ENCODE peak calls at places on chromosomes 13 and 19, in six cellular contexts. One of them, this sample, is unnamed.

GRCh38 chr13:45879666-45880065 is 28.1 kb upstream of the SIAH3 start:
- DNase-seq in IMR-90: no peak
- DNase-seq in A549: peak; percentile 25
- DNase-seq in HepG2: peak; percentile 39
- DNase-seq in K562: peak; percentile 7
- DNase-seq in GM12878: no peak
- DNase-seq in this sample: peak; percentile 46

GRCh38 chr19:33819875-33820781 is 23.5 kb downstream of the KCTD15 start:
- DNase-seq in IMR-90: peak; percentile 12
- DNase-seq in A549: peak; percentile 76
- DNase-seq in HepG2: peak; percentile 53
- DNase-seq in K562: peak; percentile 84
- DNase-seq in GM12878: no peak
- DNase-seq in this sample: no peak

GRCh38 chr19:11373166-11373884 is 1.1 kb upstream of the SWSAP1 start:
- DNase-seq in IMR-90: no peak
- DNase-seq in A549: no peak
- DNase-seq in HepG2: no peak
- DNase-seq in K562: no peak
- DNase-seq in GM12878: no peak
- DNase-seq in this sample: no peak

GRCh38 chr13:58960909-58961308 is 1202.8 kb downstream of the DIAPH3 start:
- DNase-seq in IMR-90: peak; percentile 2
- DNase-seq in A549: peak; percentile 5
- DNase-seq in HepG2: peak; percentile 9
- DNase-seq in K562: no peak
- DNase-seq in GM12878: no peak
- DNase-seq in this sample: peak; percentile 7

GRCh38 chr13:78102121-78102677 is 183.6 kb upstream of the EDNRB start:
- DNase-seq in IMR-90: peak; percentile 52
- DNase-seq in A549: peak; percentile 14
- DNase-seq in HepG2: no peak
- DNase-seq in K562: no peak
- DNase-seq in GM12878: peak; percentile 5
- DNase-seq in this sample: no peak

GRCh38 chr13:107864543-107865460 is 350.5 kb downstream of the LIG4 start:
- DNase-seq in IMR-90: peak; percentile 86
- DNase-seq in A549: peak; percentile 35
- DNase-seq in HepG2: peak; percentile 18
- DNase-seq in K562: peak; percentile 74
- DNase-seq in GM12878: no peak
- DNase-seq in this sample: no peak

GRCh38 chr13:80011448-80012212 is 329.3 kb downstream of the SPRY2 start:
- DNase-seq in IMR-90: no peak
- DNase-seq in A549: no peak
- DNase-seq in HepG2: no peak
- DNase-seq in K562: no peak
- DNase-seq in GM12878: no peak
- DNase-seq in this sample: no peak

GRCh38 chr13:76643596-76643995 is 242.6 kb downstream of the KCTD12 start:
- DNase-seq in IMR-90: no peak
- DNase-seq in A549: no peak
- DNase-seq in HepG2: no peak
- DNase-seq in K562: no peak
- DNase-seq in GM12878: no peak
- DNase-seq in this sample: no peak

GRCh38 chr13:97235549-97236206 is 13.5 kb downstream of the MBNL2 start:
- DNase-seq in IMR-90: no peak
- DNase-seq in A549: no peak
- DNase-seq in HepG2: no peak
- DNase-seq in K562: no peak
- DNase-seq in GM12878: no peak
- DNase-seq in this sample: no peak

GRCh38 chr13:40275636-40276035 is 390.8 kb downstream of the FOXO1 start:
- DNase-seq in IMR-90: no peak
- DNase-seq in A549: no peak
- DNase-seq in HepG2: no peak
- DNase-seq in K562: no peak
- DNase-seq in GM12878: no peak
- DNase-seq in this sample: no peak

GRCh38 chr19:5943623-5944022 is 29.6 kb downstream of the CAPS start:
- DNase-seq in IMR-90: peak; percentile 82
- DNase-seq in A549: no peak
- DNase-seq in HepG2: no peak
- DNase-seq in K562: no peak
- DNase-seq in GM12878: no peak
- DNase-seq in this sample: no peak

GRCh38 chr19:7191946-7192691 is 102.1 kb downstream of the INSR start:
- DNase-seq in IMR-90: no peak
- DNase-seq in A549: no peak
- DNase-seq in HepG2: no peak
- DNase-seq in K562: no peak
- DNase-seq in GM12878: no peak
- DNase-seq in this sample: no peak

GRCh38 chr19:29002336-29002735 is 210.6 kb downstream of the UQCRFS1 start:
- DNase-seq in IMR-90: no peak
- DNase-seq in A549: no peak
- DNase-seq in HepG2: no peak
- DNase-seq in K562: no peak
- DNase-seq in GM12878: no peak
- DNase-seq in this sample: no peak

GRCh38 chr19:49315111-49315510 is 9.9 kb downstream of the SLC6A16 start:
- DNase-seq in IMR-90: no peak
- DNase-seq in A549: no peak
- DNase-seq in HepG2: no peak
- DNase-seq in K562: no peak
- DNase-seq in GM12878: no peak
- DNase-seq in this sample: no peak

GRCh38 chr19:55596304-55596703 is 3.0 kb downstream of the FIZ1 start:
- DNase-seq in IMR-90: no peak
- DNase-seq in A549: no peak
- DNase-seq in HepG2: no peak
- DNase-seq in K562: no peak
- DNase-seq in GM12878: no peak
- DNase-seq in this sample: no peak

GRCh38 chr13:79051472-79051871 is 354.6 kb downstream of the RBM26 start:
- DNase-seq in IMR-90: no peak
- DNase-seq in A549: no peak
- DNase-seq in HepG2: no peak
- DNase-seq in K562: no peak
- DNase-seq in GM12878: no peak
- DNase-seq in this sample: no peak

GRCh38 chr13:42946927-42947326 is 45.1 kb downstream of the EPSTI1 start:
- DNase-seq in IMR-90: peak; percentile 25
- DNase-seq in A549: no peak
- DNase-seq in HepG2: no peak
- DNase-seq in K562: no peak
- DNase-seq in GM12878: no peak
- DNase-seq in this sample: no peak

GRCh38 chr19:40144947-40145748 is 46.1 kb upstream of the MAP3K10 start:
- DNase-seq in IMR-90: no peak
- DNase-seq in A549: peak; percentile 40
- DNase-seq in HepG2: no peak
- DNase-seq in K562: no peak
- DNase-seq in GM12878: no peak
- DNase-seq in this sample: no peak

DNA sequence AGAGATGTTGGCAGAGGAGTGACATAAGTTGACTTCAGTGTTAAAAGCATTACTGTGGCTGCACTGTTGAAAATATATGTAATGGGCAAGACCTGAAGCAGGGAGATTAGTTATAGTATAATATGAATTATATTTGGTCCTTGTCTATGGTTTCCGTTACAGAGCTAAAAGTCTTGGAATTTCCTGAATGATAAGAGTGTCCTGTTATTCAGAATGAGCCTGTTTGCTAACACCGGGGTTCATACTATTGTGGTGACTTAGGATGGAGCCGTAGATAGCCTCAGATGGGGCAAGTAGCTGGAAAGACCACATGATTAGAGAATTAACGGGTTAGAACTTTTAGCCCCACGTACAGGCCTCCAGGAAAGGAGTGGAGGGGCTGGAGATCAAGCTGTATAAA is 5.7 kb downstream of the USPL1 start:
- DNase-seq in IMR-90: no peak
- DNase-seq in A549: no peak
- DNase-seq in HepG2: no peak
- DNase-seq in K562: no peak
- DNase-seq in GM12878: no peak
- DNase-seq in this sample: no peak
- TF ChIP-seq BHLHE40 in IMR-90: no peak
- TF ChIP-seq BHLHE40 in A549: no peak
- TF ChIP-seq BHLHE40 in HepG2: no peak
- TF ChIP-seq BHLHE40 in K562: no peak
- TF ChIP-seq BHLHE40 in GM12878: no peak
- TF ChIP-seq BHLHE40 in this sample: no peak

GRCh38 chr19:2733930-2734588 is 5.8 kb downstream of the SLC39A3 start:
- DNase-seq in IMR-90: no peak
- DNase-seq in A549: no peak
- DNase-seq in HepG2: no peak
- DNase-seq in K562: no peak
- DNase-seq in GM12878: no peak
- DNase-seq in this sample: no peak

GRCh38 chr19:2735374-2735773 is 4.4 kb downstream of the SLC39A3 start:
- DNase-seq in IMR-90: no peak
- DNase-seq in A549: no peak
- DNase-seq in HepG2: no peak
- DNase-seq in K562: no peak
- DNase-seq in GM12878: no peak
- DNase-seq in this sample: no peak

GRCh38 chr19:2734589-2735288 is 5.1 kb downstream of the SLC39A3 start:
- DNase-seq in IMR-90: no peak
- DNase-seq in A549: no peak
- DNase-seq in HepG2: no peak
- DNase-seq in K562: no peak
- DNase-seq in GM12878: no peak
- DNase-seq in this sample: no peak

GRCh38 chr19:2739602-2740313 is at the start of gene SLC39A3:
- DNase-seq in IMR-90: peak; percentile 98
- DNase-seq in A549: peak; percentile 97
- DNase-seq in HepG2: peak; percentile 93
- DNase-seq in K562: peak; percentile 100
- DNase-seq in GM12878: peak; percentile 87
- DNase-seq in this sample: peak; percentile 99

GRCh38 chr19:2736550-2737190 is 3.1 kb downstream of the SLC39A3 start:
- DNase-seq in IMR-90: no peak
- DNase-seq in A549: no peak
- DNase-seq in HepG2: no peak
- DNase-seq in K562: no peak
- DNase-seq in GM12878: no peak
- DNase-seq in this sample: no peak
- TF ChIP-seq BHLHE40 in IMR-90: no peak
- TF ChIP-seq BHLHE40 in A549: no peak
- TF ChIP-seq BHLHE40 in HepG2: no peak
- TF ChIP-seq BHLHE40 in K562: no peak
- TF ChIP-seq BHLHE40 in GM12878: no peak
- TF ChIP-seq BHLHE40 in this sample: no peak

DNA sequence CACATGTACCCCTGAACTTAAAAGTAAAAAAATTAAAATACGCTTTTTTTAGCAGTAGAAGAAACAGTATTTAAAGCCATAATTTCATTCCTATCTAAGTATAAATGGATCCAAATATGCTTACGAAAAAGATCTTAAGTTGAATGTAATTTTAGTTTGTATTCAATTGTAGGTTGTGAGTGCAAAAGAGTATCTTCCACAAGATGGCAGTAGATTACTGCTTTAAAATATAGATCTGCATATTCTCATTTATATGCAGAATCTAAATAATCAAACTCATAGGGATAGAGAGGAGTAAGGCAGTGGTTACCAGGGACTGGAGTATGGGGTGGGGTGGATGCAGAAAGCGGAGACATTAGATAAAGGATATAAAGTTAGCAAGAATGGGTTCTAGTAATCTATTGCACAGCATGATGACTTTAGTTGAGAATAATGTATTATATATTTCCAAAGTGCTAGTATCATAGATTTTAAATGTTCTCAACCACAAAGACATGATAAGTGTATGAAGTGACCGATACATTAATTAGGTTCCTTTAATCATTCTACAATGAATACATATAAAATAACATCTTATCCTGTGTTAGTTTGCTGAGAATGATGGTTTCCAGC is 14.2 kb downstream of the OR7A17 start:
- DNase-seq in IMR-90: peak; percentile 11
- DNase-seq in A549: peak; percentile 1
- DNase-seq in HepG2: no peak
- DNase-seq in K562: peak; percentile 26
- DNase-seq in GM12878: peak; percentile 2
- DNase-seq in this sample: peak; percentile 12
- TF ChIP-seq BHLHE40 in IMR-90: no peak
- TF ChIP-seq BHLHE40 in A549: no peak
- TF ChIP-seq BHLHE40 in HepG2: no peak
- TF ChIP-seq BHLHE40 in K562: no peak
- TF ChIP-seq BHLHE40 in GM12878: no peak
- TF ChIP-seq BHLHE40 in this sample: no peak

GRCh38 chr13:103873725-103874124 is 807.5 kb upstream of the SLC10A2 start:
- DNase-seq in IMR-90: no peak
- DNase-seq in A549: no peak
- DNase-seq in HepG2: no peak
- DNase-seq in K562: no peak
- DNase-seq in GM12878: no peak
- DNase-seq in this sample: no peak
- TF ChIP-seq BHLHE40 in IMR-90: no peak
- TF ChIP-seq BHLHE40 in A549: no peak
- TF ChIP-seq BHLHE40 in HepG2: no peak
- TF ChIP-seq BHLHE40 in K562: no peak
- TF ChIP-seq BHLHE40 in GM12878: no peak
- TF ChIP-seq BHLHE40 in this sample: no peak

DNA sequence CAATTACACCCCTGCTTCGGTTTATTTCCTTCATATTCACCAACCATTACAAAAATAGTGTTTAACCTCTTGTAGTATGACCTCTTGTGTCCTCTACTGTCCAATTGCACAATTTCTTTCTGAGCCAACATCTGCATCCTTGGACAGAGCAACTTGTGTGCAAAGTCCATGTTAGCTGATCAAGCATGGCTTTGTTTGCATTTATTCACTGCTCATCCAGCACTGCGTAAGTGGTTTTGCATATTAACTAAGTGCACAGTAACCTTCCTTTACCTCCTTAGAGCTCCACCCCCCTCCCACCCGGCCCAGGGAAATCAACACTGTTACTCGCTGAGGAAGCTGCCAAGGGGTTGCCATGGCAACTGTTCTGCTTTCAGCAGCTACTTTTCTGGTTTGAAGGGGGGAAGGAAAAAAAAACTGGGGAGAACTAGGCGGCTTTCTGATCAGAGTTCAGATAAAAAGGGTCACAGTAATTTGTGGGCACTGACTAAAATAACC is 153.5 kb upstream of the KLF12 start:
- DNase-seq in IMR-90: peak; percentile 64
- DNase-seq in A549: peak; percentile 19
- DNase-seq in HepG2: peak; percentile 89
- DNase-seq in K562: no peak
- DNase-seq in GM12878: no peak
- DNase-seq in this sample: peak; percentile 74
- TF ChIP-seq BHLHE40 in IMR-90: no peak
- TF ChIP-seq BHLHE40 in A549: no peak
- TF ChIP-seq BHLHE40 in HepG2: peak; percentile 17
- TF ChIP-seq BHLHE40 in K562: no peak
- TF ChIP-seq BHLHE40 in GM12878: no peak
- TF ChIP-seq BHLHE40 in this sample: no peak